ENCODE peak calls at places on chromosome 2, in five cellular contexts. Q is tibial nerve, E is posterior cingulate gyrus, O is COR-L47, A is head of caudate nucleus. B is an unnamed sample.
A peak's percentile ranks its signal among the peaks of the same experiment; 100 is the strongest.

GRCh38 chr2:207046642-207047213 is 107.4 kb downstream of the CPO start:
- DNase-seq in A (peak; percentile 36), E (no peak), O (peak; percentile 55), Q (peak; percentile 14), B (no peak)

GRCh38 chr2:199757466-199757865 is 93.5 kb downstream of the FTCDNL1 start:
- DNase-seq in A (peak; percentile 89), O (peak; percentile 3), Q (no peak), E (peak; percentile 88), B (no peak)

GRCh38 chr2:147739531-147739930 is 105.3 kb upstream of the ACVR2A start:
- DNase-seq in O (no peak), Q (no peak), E (no peak), A (no peak), B (no peak)

GRCh38 chr2:118808429-118808809 is 39.0 kb downstream of the EN1 start:
- DNase-seq in A (no peak), O (no peak), Q (no peak), E (no peak), B (no peak)

GRCh38 chr2:128041561-128041960 is 13.7 kb upstream of the SAP130 start:
- DNase-seq in E (no peak), Q (no peak), O (no peak), A (no peak), B (no peak)

GRCh38 chr2:58127111-58127510 is 80.5 kb downstream of the VRK2 start:
- DNase-seq in O (no peak), E (no peak), A (no peak), Q (no peak), B (no peak)

GRCh38 chr2:44937688-44938240 is 3.7 kb upstream of the SIX3 start:
- DNase-seq in Q (no peak), O (no peak), A (peak; percentile 64), E (no peak), B (no peak)

GRCh38 chr2:226687641-226688253 is 111.9 kb downstream of the IRS1 start:
- DNase-seq in A (no peak), Q (no peak), E (no peak), O (no peak), B (no peak)

GRCh38 chr2:108082978-108083377 is 96.7 kb downstream of the SLC5A7 start:
- DNase-seq in Q (no peak), E (no peak), A (no peak), O (no peak), B (no peak)

GRCh38 chr2:191222507-191222906 is 22.7 kb upstream of the MYO1B start:
- DNase-seq in Q (no peak), O (no peak), E (no peak), A (no peak), B (no peak)

GRCh38 chr2:1272835-1273234 is 140.4 kb upstream of the TPO start:
- DNase-seq in E (no peak), O (peak; percentile 64), Q (no peak), A (no peak), B (no peak)

GRCh38 chr2:118167026-118167425 is 78.8 kb downstream of the INSIG2 start:
- DNase-seq in Q (no peak), A (no peak), E (no peak), O (no peak), B (no peak)

GRCh38 chr2:11144724-11145079 is 10.6 kb upstream of the SLC66A3 start:
- DNase-seq in A (no peak), O (no peak), Q (no peak), E (no peak), B (no peak)

GRCh38 chr2:26948800-26949199 is 21.6 kb upstream of the MAPRE3 start:
- DNase-seq in O (no peak), Q (no peak), E (no peak), A (no peak), B (no peak)

GRCh38 chr2:96147593-96148201 is 2.5 kb upstream of the DUSP2 start:
- DNase-seq in E (no peak), A (no peak), O (no peak), Q (no peak), B (no peak)

GRCh38 chr2:189799030-189799331 is 14.7 kb downstream of the PMS1 start:
- DNase-seq in O (no peak), E (no peak), Q (no peak), A (no peak), B (no peak)

GRCh38 chr2:239148495-239149200 is 252.2 kb downstream of the HDAC4 start:
- DNase-seq in O (no peak), E (no peak), Q (no peak), A (no peak), B (no peak)

GRCh38 chr2:228600265-228600664 is 418.8 kb upstream of the SPHKAP start:
- DNase-seq in Q (no peak), A (no peak), O (no peak), E (no peak), B (no peak)

GRCh38 chr2:102063360-102063947 is 71.7 kb downstream of the IL1R2 start:
- DNase-seq in A (no peak), O (no peak), Q (peak; percentile 66), E (no peak), B (no peak)